ENCODE peak calls at places on chromosomes 6 and 20, in ten cellular contexts. Q is amygdala; E is effector memory CD8-positive, alpha-beta T cell; M is astrocyte of the spinal cord; L is progenitor cell of endocrine pancreas; K is neuronal stem cell; R is T-helper 1 cell; Z is head of caudate nucleus; B is NCI-H345; F is naive thymus-derived CD4-positive, alpha-beta T cell. W is an unnamed sample.

GRCh38 chr6:31270788-31271640 is 878 bp downstream of the HLA-C start:
- DNase-seq in F (peak), K (peak), Z (no peak), L (peak), Q (no peak), E (peak), M (peak), B (peak), R (peak), W (peak)

GRCh38 chr6:140537834-140538680 is 1163.6 kb upstream of the CITED2 start:
- DNase-seq in R (no peak), L (no peak), Q (no peak), M (peak), E (no peak), F (no peak), B (no peak), Z (no peak), K (peak), W (no peak)

GRCh38 chr20:19785886-19786285 is 27.8 kb downstream of the RIN2 start:
- DNase-seq in M (no peak), Z (no peak), B (no peak), F (no peak), Q (no peak), L (no peak), E (no peak), R (no peak), K (no peak), W (no peak)

GRCh38 chr20:25439328-25439727 is 31.9 kb downstream of the GINS1 start:
- DNase-seq in K (no peak), R (no peak), B (no peak), Z (no peak), E (no peak), F (no peak), Q (no peak), L (no peak), M (no peak), W (no peak)

GRCh38 chr20:35742741-35743523 is 872 bp upstream of the RBM39 start:
- DNase-seq in E (no peak), B (no peak), Z (no peak), L (no peak), M (peak), K (no peak), R (no peak), F (peak), Q (no peak), W (no peak)

GRCh38 chr6:93017213-93017612 is 402.1 kb downstream of the EPHA7 start:
- DNase-seq in Z (no peak), E (no peak), M (peak), K (no peak), Q (no peak), L (no peak), R (no peak), F (no peak), B (no peak), W (no peak)

GRCh38 chr6:116948535-116949304 is 71.7 kb downstream of the RFX6 start:
- DNase-seq in F (no peak), Z (no peak), L (no peak), B (no peak), K (no peak), Q (no peak), M (no peak), R (no peak), E (no peak), W (no peak)

GRCh38 chr6:154736613-154737259 is 3.5 kb downstream of the SCAF8 start:
- DNase-seq in K (no peak), R (no peak), E (no peak), M (no peak), F (no peak), L (no peak), B (no peak), Q (no peak), Z (no peak), W (no peak)

GRCh38 chr20:32477594-32478512 is 107.3 kb downstream of the NOL4L start:
- DNase-seq in E (no peak), F (no peak), L (peak), B (no peak), Q (no peak), R (no peak), M (no peak), Z (peak), K (no peak), W (no peak)

GRCh38 chr20:18466574-18466893 is 296 bp downstream of the DZANK1 start:
- DNase-seq in Z (no peak), Q (no peak), B (no peak), L (no peak), K (no peak), E (no peak), M (no peak), R (no peak), F (no peak), W (no peak)

GRCh38 chr20:50126662-50127061 is 13.7 kb upstream of the UBE2V1 start:
- DNase-seq in F (no peak), E (no peak), Z (no peak), R (no peak), L (no peak), B (no peak), M (no peak), K (no peak), Q (no peak), W (peak)

GRCh38 chr6:37938909-37939308 is 119.4 kb downstream of the ZFAND3 start:
- DNase-seq in M (peak), R (no peak), B (no peak), Z (no peak), Q (no peak), E (no peak), L (no peak), K (no peak), F (no peak), W (no peak)

GRCh38 chr20:62791301-62792181 is 4.7 kb upstream of the MRGBP start:
- DNase-seq in M (peak), E (peak), Q (peak), F (peak), R (peak), B (peak), Z (peak), K (peak), L (peak), W (peak)

GRCh38 chr6:122890250-122890649 is 101.2 kb downstream of the SMPDL3A start:
- DNase-seq in Z (no peak), B (no peak), M (no peak), F (no peak), R (no peak), K (no peak), L (no peak), E (no peak), Q (no peak), W (no peak)

GRCh38 chr6:160030103-160030502 is 61.2 kb downstream of the IGF2R start:
- DNase-seq in B (no peak), Q (no peak), R (no peak), K (peak), E (no peak), Z (peak), M (peak), F (no peak), L (no peak), W (peak)

GRCh38 chr20:19017104-19017690 is 195.2 kb upstream of the SLC24A3 start:
- DNase-seq in Q (no peak), E (no peak), L (no peak), Z (no peak), F (no peak), B (no peak), M (no peak), K (no peak), R (no peak), W (no peak)

GRCh38 chr6:138454976-138455706 is 44.2 kb downstream of the NHSL1 start:
- DNase-seq in K (no peak), B (no peak), F (peak), R (peak), E (peak), Q (no peak), L (no peak), Z (no peak), M (no peak), W (no peak)

GRCh38 chr20:38534756-38535155 is 46.2 kb upstream of the ADIG start:
- DNase-seq in Z (no peak), M (no peak), B (no peak), L (no peak), F (no peak), R (no peak), K (no peak), E (no peak), Q (no peak), W (no peak)